ENCODE peak calls at places on chromosomes 16 and 17, in five cellular contexts. U is stomach, O is transverse colon, X is gastrocnemius medialis, P is thoracic aorta. Z is an unnamed sample.
A peak's percentile ranks its signal among the peaks of the same experiment; 100 is the strongest.

GRCh38 chr16:1501630-1502029 is 8.5 kb downstream of the TELO2 start:
- DNase-seq in O (no peak), U (no peak), P (no peak), X (no peak), Z (no peak)

GRCh38 chr17:51347851-51348584 is 87.7 kb downstream of the UTP18 start:
- DNase-seq in U (no peak), O (no peak), P (no peak), X (no peak), Z (no peak)

GRCh38 chr16:64648282-64648681 is 473.6 kb downstream of the CDH11 start:
- DNase-seq in P (no peak), X (no peak), O (no peak), U (no peak), Z (no peak)

GRCh38 chr17:55783684-55784245 is 32.9 kb downstream of the PCTP start:
- DNase-seq in P (no peak), X (peak; percentile 88), O (peak; percentile 46), U (peak; percentile 35), Z (peak; percentile 72)

GRCh38 chr17:41586863-41587495 is at the start of gene KRT14:
- DNase-seq in U (no peak), P (no peak), X (no peak), O (no peak), Z (no peak)

GRCh38 chr16:57645691-57646387 is 17.4 kb downstream of the ADGRG1 start:
- DNase-seq in U (no peak), P (no peak), X (no peak), O (no peak), Z (peak; percentile 70)

GRCh38 chr16:50697881-50698767 is 4.7 kb downstream of the NOD2 start:
- DNase-seq in P (no peak), X (peak; percentile 75), O (peak; percentile 40), U (peak; percentile 40), Z (no peak)

GRCh38 chr17:50926523-50926922 is 60.4 kb upstream of the TOB1 start:
- DNase-seq in O (no peak), P (no peak), X (no peak), U (no peak), Z (no peak)

GRCh38 chr17:78223061-78223460 is 8.4 kb upstream of the TMEM235 start:
- DNase-seq in P (no peak), X (no peak), O (no peak), U (no peak), Z (no peak)

GRCh38 chr17:57262557-57262956 is 6.2 kb downstream of the MSI2 start:
- DNase-seq in P (no peak), X (no peak), U (no peak), O (no peak), Z (no peak)

GRCh38 chr16:81175325-81175891 is 63.1 kb upstream of the BCO1 start:
- DNase-seq in O (no peak), P (no peak), U (no peak), X (no peak), Z (no peak)

GRCh38 chr17:81256616-81257015 is 17.5 kb downstream of the NDUFAF8 start:
- DNase-seq in U (no peak), P (no peak), O (no peak), X (no peak), Z (peak; percentile 5)

GRCh38 chr16:8675183-8676159 is 1.1 kb downstream of the ABAT start:
- DNase-seq in O (no peak), P (no peak), U (no peak), X (no peak), Z (no peak)

GRCh38 chr16:74852500-74852875 is 77.9 kb upstream of the FA2H start:
- DNase-seq in P (no peak), O (no peak), U (no peak), X (no peak), Z (no peak)

GRCh38 chr17:79979841-79980215 is 55.8 kb downstream of the TBC1D16 start:
- DNase-seq in X (no peak), P (no peak), U (no peak), O (no peak), Z (no peak)

GRCh38 chr16:76444823-76445222 is 167.6 kb downstream of the CNTNAP4 start:
- DNase-seq in U (no peak), O (no peak), X (no peak), P (no peak), Z (no peak)

GRCh38 chr16:711548-712320 is 3.2 kb upstream of the METRN start:
- DNase-seq in X (peak; percentile 37), U (peak; percentile 83), P (no peak), O (peak; percentile 85), Z (peak; percentile 88)

GRCh38 chr17:48761114-48761513 is 32.6 kb upstream of the HOXB13 start:
- DNase-seq in X (no peak), O (no peak), U (no peak), P (no peak), Z (no peak)

GRCh38 chr17:40316571-40317344 is 7.8 kb downstream of the RARA start:
- DNase-seq in U (peak; percentile 45), O (peak; percentile 72), P (no peak), X (no peak), Z (peak; percentile 77)

DNA sequence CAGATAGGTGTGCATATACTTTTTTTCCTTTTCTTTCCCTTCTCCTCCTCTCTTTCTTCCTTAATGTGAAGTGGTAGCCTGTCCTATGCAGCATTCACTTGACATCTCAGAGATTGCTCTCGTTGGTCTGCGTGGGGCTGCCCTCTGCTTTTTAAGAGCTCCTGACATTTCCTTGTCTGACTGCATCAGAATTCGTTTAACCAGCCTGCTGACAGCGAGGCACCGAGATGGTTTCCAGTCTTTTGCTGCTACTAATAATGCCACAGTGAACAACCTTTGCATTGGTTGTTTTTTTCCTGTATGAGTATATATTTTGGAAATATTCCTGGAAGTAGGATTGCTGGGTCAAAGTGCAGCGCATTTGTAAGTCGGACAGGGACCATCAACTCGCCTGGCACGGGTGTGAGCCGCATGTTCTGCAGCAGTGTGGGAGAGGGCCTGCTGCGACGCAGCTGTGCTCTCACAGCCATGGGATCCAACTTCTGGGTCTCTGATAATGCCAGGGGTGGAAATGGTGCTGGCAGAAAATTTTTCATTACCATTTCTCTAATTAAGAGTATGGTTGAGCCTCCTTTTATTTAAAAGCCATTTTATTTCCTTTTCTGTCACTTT is 154.3 kb downstream of the SNX29 start:
- DNase-seq in X (no peak), P (no peak), O (no peak), U (no peak), Z (no peak)
- H3K36me3 ChIP-seq in X (no peaks in the 10 kb centered on the region), P (peaks cover 6% of the 10 kb centered on the region), O (no peaks in the 10 kb centered on the region), U (peaks cover 56% of the 10 kb centered on the region), Z (peaks cover 25% of the 10 kb centered on the region)

GRCh38 chr16:11742041-11742535 is 569 bp downstream of the TXNDC11 start:
- DNase-seq in X (no peak), U (peak; percentile 58), O (peak; percentile 67), P (no peak), Z (peak; percentile 24)
- TF ChIP-seq CTCF in X (no peak), U (no peak), O (peak; percentile 9), P (no peak), Z (no peak)

GRCh38 chr16:87955302-87956168 is 4.3 kb downstream of the BANP start:
- DNase-seq in U (no peak), O (no peak), P (no peak), X (no peak), Z (no peak)

GRCh38 chr16:87956169-87956770 is 5.0 kb downstream of the BANP start:
- DNase-seq in P (no peak), X (no peak), O (peak; percentile 53), U (no peak), Z (peak; percentile 66)

GRCh38 chr16:87956771-87957279 is 5.6 kb downstream of the BANP start:
- DNase-seq in X (no peak), P (no peak), U (no peak), O (no peak), Z (no peak)

GRCh38 chr16:87958632-87959031 is 7.4 kb downstream of the BANP start:
- DNase-seq in P (no peak), O (no peak), X (no peak), U (no peak), Z (no peak)

DNA sequence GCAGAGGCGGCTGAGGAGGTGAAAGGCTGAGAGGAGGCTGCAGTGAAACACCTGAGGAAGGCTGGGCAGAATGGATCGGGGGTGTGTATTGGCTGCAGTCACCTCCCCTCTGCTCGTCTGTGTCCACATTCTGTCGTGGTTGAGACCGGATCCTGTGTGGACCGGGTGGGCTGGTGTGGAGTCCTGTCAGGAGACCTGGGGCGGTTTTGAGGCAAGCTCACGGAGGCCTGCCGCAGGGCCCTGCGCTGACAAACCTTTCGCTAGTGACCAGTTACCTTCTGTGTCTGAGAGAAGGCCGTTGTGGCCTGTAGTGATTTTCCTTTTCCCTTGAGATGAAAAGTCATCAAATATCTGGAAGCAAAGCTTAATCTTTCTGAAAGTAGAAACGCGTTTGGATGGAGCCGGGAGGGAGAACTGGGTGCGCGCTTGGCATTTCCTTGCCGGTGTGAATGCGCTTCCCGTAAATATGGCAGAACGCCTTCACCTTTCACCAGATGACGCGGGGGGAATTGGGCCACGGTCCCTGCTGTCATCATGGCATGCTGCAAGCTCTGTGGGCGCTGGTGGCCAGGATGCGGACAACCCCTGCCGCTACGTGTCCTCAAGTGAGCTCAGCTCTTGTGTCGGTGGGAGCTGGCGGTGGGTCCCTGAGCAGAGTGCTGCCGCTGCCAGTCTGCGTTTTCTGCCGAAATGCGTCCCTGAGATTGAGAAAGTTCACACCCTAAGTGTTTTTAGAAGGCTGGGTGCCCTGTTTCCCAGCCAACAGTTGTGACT is 6.2 kb downstream of the BANP start:
- DNase-seq in U (no peak), X (no peak), P (no peak), O (no peak), Z (no peak)
- H3K4me1 ChIP-seq in U (peaks cover 31% of the 10 kb centered on the region), X (peaks cover 47% of the 10 kb centered on the region), P (peaks cover 11% of the 10 kb centered on the region), O (peaks cover 12% of the 10 kb centered on the region), Z (peaks cover 49% of the 10 kb centered on the region)

GRCh38 chr16:89883346-89884040 is 10.1 kb downstream of the TCF25 start:
- DNase-seq in U (no peak), X (no peak), P (no peak), O (no peak), Z (no peak)

GRCh38 chr16:89890886-89891657 is 17.7 kb downstream of the TCF25 start:
- DNase-seq in U (no peak), O (no peak), X (no peak), P (no peak), Z (no peak)

GRCh38 chr16:89890200-89890599 is 16.8 kb downstream of the TCF25 start:
- DNase-seq in X (no peak), O (no peak), U (no peak), P (no peak), Z (no peak)

GRCh38 chr16:89884041-89884421 is 10.6 kb downstream of the TCF25 start:
- DNase-seq in X (no peak), O (no peak), P (no peak), U (no peak), Z (no peak)

DNA sequence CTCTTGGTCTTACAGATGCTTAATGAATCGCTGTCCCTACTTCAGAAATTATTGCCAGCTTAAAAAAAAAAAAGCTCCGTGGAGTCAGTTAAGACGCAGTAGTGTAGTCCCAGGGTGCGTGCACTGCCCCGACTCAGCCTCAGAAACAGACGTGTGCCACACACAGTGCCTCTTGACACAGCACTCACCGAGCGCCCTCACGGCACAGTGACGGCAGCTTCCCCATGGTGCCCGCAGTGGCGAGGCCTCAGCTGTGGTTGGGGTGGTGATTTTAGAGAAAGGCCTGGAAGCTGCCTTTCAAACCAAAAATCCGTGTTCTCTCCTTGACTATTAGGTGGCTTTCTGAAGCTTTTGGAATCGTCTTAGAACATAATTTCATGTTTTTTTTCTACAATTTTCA is 13.9 kb downstream of the TCF25 start:
- DNase-seq in X (no peak), P (no peak), O (no peak), U (no peak), Z (no peak)
- H3K36me3 ChIP-seq in X (no peaks in the 10 kb centered on the region), P (peaks cover 79% of the 10 kb centered on the region), O (peaks cover 79% of the 10 kb centered on the region), U (peaks cover 100% of the 10 kb centered on the region), Z (peaks cover 6% of the 10 kb centered on the region)